ENCODE peak calls at places on chromosomes 13 and 19, in four cellular contexts. H is neuronal stem cell, V is H1, Q is trophoblast cell. G is an unnamed sample.

GRCh38 chr19:10206226-10206873 is 11.6 kb upstream of the DNMT1 start:
- DNase-seq in H (no peak), V (no peak), Q (peak), G (no peak)

GRCh38 chr13:113528798-113529180 is 38.3 kb upstream of the DCUN1D2 start:
- DNase-seq in H (no peak), V (no peak), Q (no peak), G (no peak)

GRCh38 chr19:33280351-33280921 is 21.9 kb downstream of the CEBPA start:
- DNase-seq in H (no peak), V (no peak), Q (no peak), G (no peak)

GRCh38 chr19:5948697-5949564 is 29.0 kb downstream of the RANBP3 start:
- DNase-seq in H (no peak), V (no peak), Q (no peak), G (no peak)

GRCh38 chr19:20367811-20368294 is 197.7 kb downstream of the ZNF737 start:
- DNase-seq in H (peak), V (no peak), Q (peak), G (no peak)

GRCh38 chr13:48978942-48979601 is 3.4 kb downstream of the FNDC3A start:
- DNase-seq in H (no peak), V (no peak), Q (no peak), G (no peak)

GRCh38 chr13:27636624-27637288 is 15.1 kb downstream of the POLR1D start:
- DNase-seq in H (no peak), V (no peak), Q (no peak), G (no peak)

GRCh38 chr19:24078688-24079087 is 8.3 kb upstream of the ZNF254 start:
- DNase-seq in H (peak), V (peak), Q (no peak), G (no peak)

GRCh38 chr19:5306531-5306930 is 34.1 kb downstream of the PTPRS start:
- DNase-seq in H (no peak), V (no peak), Q (no peak), G (no peak)

GRCh38 chr19:3154957-3155736 is 19.3 kb downstream of the GNA15 start:
- DNase-seq in H (no peak), V (no peak), Q (peak), G (peak)

GRCh38 chr19:19261350-19262189 is 11.5 kb downstream of the TM6SF2 start:
- DNase-seq in H (peak), V (peak), Q (no peak), G (no peak)

GRCh38 chr19:48308695-48309586 is 16.4 kb upstream of the EMP3 start:
- DNase-seq in H (no peak), V (no peak), Q (no peak), G (peak)

GRCh38 chr19:27974082-27974513 is 1238.9 kb downstream of the UQCRFS1 start:
- DNase-seq in H (peak), V (no peak), Q (no peak), G (no peak)

DNA sequence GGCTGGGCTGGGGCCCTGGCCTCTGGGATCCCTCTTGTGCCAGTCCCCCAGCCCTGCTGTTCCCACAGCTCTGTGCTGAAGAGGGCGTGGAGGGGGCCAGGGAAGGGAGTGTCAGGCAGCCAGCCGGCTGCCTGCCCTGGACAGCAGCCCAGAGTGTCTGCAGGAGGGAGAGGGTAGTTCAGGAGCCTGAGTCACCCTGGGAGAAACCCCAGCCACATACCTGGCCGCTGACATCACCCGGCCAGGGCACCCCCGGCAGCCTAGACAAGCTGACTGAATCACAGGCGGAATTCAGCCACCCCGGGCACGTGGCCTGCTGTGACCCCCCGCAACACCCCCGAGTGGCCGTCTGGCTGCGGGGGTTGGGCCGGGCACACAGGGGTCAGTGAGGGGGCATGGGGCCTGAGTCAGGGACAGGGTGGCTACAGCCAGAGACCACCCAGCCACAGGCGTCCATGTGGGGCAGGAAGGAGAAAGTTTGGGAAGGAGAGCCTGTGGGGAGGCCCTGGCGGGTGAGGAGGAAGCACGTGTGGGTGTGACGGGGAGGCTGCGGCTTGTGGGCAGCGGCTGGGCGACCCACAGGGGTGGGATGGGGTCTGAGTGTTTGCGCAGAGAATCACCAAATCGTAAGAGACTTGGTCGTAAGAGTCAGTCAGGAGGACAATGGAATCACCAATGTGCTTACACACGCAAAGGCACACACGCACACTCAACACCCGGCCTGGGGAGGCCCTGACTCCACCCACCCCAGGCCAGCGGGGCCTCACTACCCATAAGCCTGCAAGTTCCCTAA is 11.9 kb upstream of the FOSB start:
- DNase-seq in H (no peak), V (no peak), Q (peak), G (peak)
- H2BK12ac ChIP-seq in H (no peak), V (peak), Q (peak), G (no peak)

GRCh38 chr13:46317120-46317519 is 69.9 kb downstream of the RUBCNL start:
- DNase-seq in H (no peak), V (no peak), Q (no peak), G (peak)

GRCh38 chr13:46314587-46314986 is 72.5 kb downstream of the RUBCNL start:
- DNase-seq in H (no peak), V (no peak), Q (no peak), G (no peak)

GRCh38 chr13:46315491-46316075 is 71.5 kb downstream of the RUBCNL start:
- DNase-seq in H (no peak), V (no peak), Q (no peak), G (no peak)

GRCh38 chr13:46313441-46314257 is 73.4 kb downstream of the RUBCNL start:
- DNase-seq in H (no peak), V (no peak), Q (no peak), G (no peak)

GRCh38 chr13:46315036-46315435 is 72.0 kb downstream of the RUBCNL start:
- DNase-seq in H (no peak), V (no peak), Q (no peak), G (no peak)
- H3K4me3 ChIP-seq in H (no peak), V (no peak), Q (no peak), G (no peak)

GRCh38 chr19:35317464-35318043 is 11.4 kb upstream of the CD22 start:
- DNase-seq in H (no peak), V (no peak), Q (no peak), G (no peak)

GRCh38 chr19:35320285-35320706 is 8.7 kb upstream of the CD22 start:
- DNase-seq in H (no peak), V (no peak), Q (no peak), G (no peak)

GRCh38 chr19:35316560-35316959 is 12.4 kb upstream of the CD22 start:
- DNase-seq in H (no peak), V (no peak), Q (no peak), G (no peak)

GRCh38 chr19:35315883-35316282 is 13.1 kb upstream of the CD22 start:
- DNase-seq in H (no peak), V (no peak), Q (no peak), G (no peak)

DNA sequence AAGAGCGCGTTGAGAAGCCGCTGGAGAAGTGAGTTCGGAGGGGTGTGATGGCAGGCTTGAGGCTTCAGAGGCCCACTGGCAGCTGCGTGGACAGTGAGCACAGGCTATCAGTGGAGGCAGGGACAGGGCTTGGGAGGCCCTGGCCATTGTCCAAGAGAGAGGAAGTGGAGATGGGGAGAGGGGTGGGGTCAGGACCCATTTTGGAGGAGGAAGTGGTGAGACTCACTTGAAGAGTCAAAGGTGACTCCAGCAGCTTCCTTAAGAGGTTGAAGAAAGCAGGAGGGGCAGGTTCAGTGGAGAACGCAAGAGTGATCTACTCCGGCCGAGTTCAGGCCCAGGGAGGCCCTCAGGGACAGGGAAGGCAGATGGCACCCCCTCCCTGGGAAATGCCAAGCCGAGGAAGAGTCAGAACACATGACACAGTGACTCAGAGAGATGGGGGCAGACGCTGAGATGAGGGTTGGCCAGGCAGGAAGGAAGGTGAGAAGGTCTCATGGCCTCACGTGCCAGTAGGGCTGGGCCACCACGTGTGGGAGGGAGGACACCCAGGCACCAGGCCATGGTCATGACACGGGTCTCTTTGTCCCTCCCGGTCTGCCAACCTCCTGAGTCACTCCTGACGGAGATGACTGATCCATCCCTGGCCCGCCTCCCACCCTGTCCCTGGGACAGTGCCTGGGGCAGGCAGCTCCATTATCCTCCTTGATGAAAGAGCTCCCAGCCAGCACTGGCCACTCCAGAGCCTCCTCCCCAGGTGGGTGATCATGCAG is 10.1 kb upstream of the CD22 start:
- DNase-seq in H (no peak), V (no peak), Q (peak), G (peak)
- H2AK5ac ChIP-seq in H (peak), V (no peak), Q (no peak), G (no peak)

GRCh38 chr13:110841846-110842245 is 73.0 kb downstream of the ANKRD10 start:
- DNase-seq in H (no peak), V (no peak), Q (peak), G (no peak)
- H2BK12ac ChIP-seq in H (no peak), V (no peak), Q (no peak), G (no peak)